ENCODE peak calls at places on chromosomes 6 and 20, in nine cellular contexts. P, F, A, C, L, R, U, I and T are unnamed samples.

GRCh38 chr6:31734703-31735500 is 1.4 kb downstream of the CLIC1 start:
- DNase-seq in A (peak; percentile 46), F (peak; percentile 78), I (no peak), L (peak; percentile 50), C (no peak), U (no peak), P (no peak), R (peak; percentile 48), T (peak; percentile 79)

GRCh38 chr6:41523957-41524633 is 22.1 kb upstream of the FOXP4 start:
- DNase-seq in C (no peak), I (no peak), R (no peak), A (no peak), U (no peak), F (no peak), P (no peak), L (no peak), T (no peak)

GRCh38 chr6:56863366-56863765 is 91.5 kb upstream of the BEND6 start:
- DNase-seq in R (peak; percentile 58), F (no peak), L (peak; percentile 72), U (no peak), P (no peak), I (no peak), C (no peak), A (peak; percentile 77), T (no peak)

GRCh38 chr6:155026366-155027045 is 31.4 kb downstream of the TIAM2 start:
- DNase-seq in P (no peak), L (peak; percentile 80), U (peak; percentile 50), R (peak; percentile 90), I (peak; percentile 44), A (peak; percentile 85), C (peak; percentile 42), F (peak; percentile 88), T (no peak)

GRCh38 chr6:148109732-148110131 is 232.9 kb upstream of the SASH1 start:
- DNase-seq in L (no peak), R (no peak), A (no peak), P (no peak), U (no peak), F (peak; percentile 65), C (no peak), I (no peak), T (no peak)

GRCh38 chr20:45036044-45036755 is 64.7 kb downstream of the KCNS1 start:
- DNase-seq in U (no peak), I (no peak), L (peak; percentile 56), R (peak; percentile 73), C (peak; percentile 45), P (no peak), F (no peak), A (peak; percentile 70), T (no peak)

GRCh38 chr20:8073024-8073832 is 53.7 kb upstream of the TMX4 start:
- DNase-seq in I (no peak), C (no peak), P (no peak), F (no peak), U (no peak), R (peak; percentile 68), L (peak; percentile 77), A (peak; percentile 98), T (no peak)

GRCh38 chr6:139977887-139978332 is 603.5 kb upstream of the CITED2 start:
- DNase-seq in P (no peak), F (peak; percentile 70), U (no peak), L (peak; percentile 63), A (peak; percentile 78), C (no peak), R (peak; percentile 57), I (peak; percentile 57), T (no peak)

GRCh38 chr20:728022-728944 is 40.0 kb downstream of the SLC52A3 start:
- DNase-seq in I (no peak), A (peak; percentile 14), P (peak; percentile 58), R (peak; percentile 2), F (no peak), L (peak; percentile 9), C (no peak), U (no peak), T (peak; percentile 81)
- TF ChIP-seq CTCF in I (peak; percentile 55), A (peak; percentile 64), P (peak; percentile 44), R (peak; percentile 67), F (peak; percentile 25), L (peak; percentile 75), C (peak; percentile 78), U (peak; percentile 70), T (peak; percentile 74)

GRCh38 chr6:65071480-65071879 is 635.5 kb downstream of the EYS start:
- DNase-seq in U (no peak), L (no peak), A (no peak), F (no peak), I (no peak), P (no peak), C (no peak), R (no peak), T (no peak)

GRCh38 chr6:65072500-65072899 is 634.5 kb downstream of the EYS start:
- DNase-seq in F (no peak), A (no peak), R (no peak), U (no peak), C (no peak), I (no peak), P (no peak), L (no peak), T (no peak)

GRCh38 chr6:65075705-65076104 is 631.3 kb downstream of the EYS start:
- DNase-seq in P (no peak), F (no peak), A (no peak), R (no peak), I (no peak), U (no peak), L (no peak), C (no peak), T (no peak)
- TF ChIP-seq CTCF in P (no peak), F (no peak), A (no peak), R (no peak), I (no peak), U (no peak), L (no peak), C (no peak), T (no peak)

GRCh38 chr6:34275128-34275804 is 26.5 kb upstream of the SMIM29 start:
- DNase-seq in L (no peak), C (no peak), P (no peak), F (no peak), A (no peak), I (no peak), U (no peak), R (no peak), T (no peak)
- TF ChIP-seq CTCF in L (no peak), C (no peak), P (no peak), F (no peak), A (no peak), I (no peak), U (no peak), R (no peak), T (no peak)

GRCh38 chr20:49936153-49937022 is at the start of gene RNF114:
- DNase-seq in P (peak; percentile 98), F (peak; percentile 95), A (peak; percentile 93), L (peak; percentile 76), R (peak; percentile 90), I (peak; percentile 75), U (no peak), C (no peak), T (peak; percentile 97)
- TF ChIP-seq CTCF in P (no peak), F (no peak), A (no peak), L (no peak), R (no peak), I (no peak), U (no peak), C (no peak), T (no peak)

DNA sequence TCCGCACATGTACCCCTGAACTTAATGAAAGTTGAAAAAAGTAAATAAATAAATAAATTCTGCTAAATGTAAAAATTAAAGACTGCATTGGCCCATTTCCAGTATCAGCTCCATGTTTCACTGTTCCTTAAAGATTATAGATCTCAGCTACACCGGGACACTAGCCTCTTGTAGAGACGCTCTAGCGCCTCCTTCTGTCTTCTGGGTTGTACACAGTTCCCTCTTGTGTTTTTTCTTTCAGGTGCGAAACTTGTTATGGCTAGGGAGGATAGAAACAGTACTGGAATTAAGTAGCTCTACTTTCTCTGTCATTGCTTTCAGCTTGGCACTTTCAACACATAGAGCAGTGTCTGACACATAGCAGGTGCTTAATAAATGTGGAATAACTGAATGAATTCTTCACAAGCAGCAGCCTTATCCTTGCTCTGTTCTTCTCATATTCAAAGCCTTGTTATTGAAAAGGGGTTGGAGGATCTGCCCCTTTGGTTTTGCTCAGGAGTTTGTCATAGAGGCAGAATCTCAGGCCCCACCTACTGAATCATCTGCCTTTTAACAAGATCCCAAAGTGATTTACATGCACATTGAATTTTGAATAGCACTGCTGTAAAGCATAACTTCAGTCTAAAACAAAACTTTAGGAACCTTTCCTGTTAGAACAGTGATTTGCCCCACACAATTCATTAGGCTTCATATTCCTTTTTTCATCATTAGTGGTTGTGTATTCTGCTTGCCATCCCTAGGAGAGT is 92.3 kb downstream of the FIG4 start:
- DNase-seq in A (peak; percentile 17), U (no peak), C (no peak), L (no peak), F (no peak), I (no peak), P (no peak), R (no peak), T (no peak)
- TF ChIP-seq CTCF in A (peak; percentile 21), U (peak; percentile 15), C (peak; percentile 23), L (peak; percentile 71), F (no peak), I (no peak), P (peak; percentile 34), R (peak; percentile 41), T (peak; percentile 27)

GRCh38 chr6:34526992-34527728 is 29.0 kb downstream of the SPDEF start:
- DNase-seq in A (peak; percentile 82), R (peak; percentile 89), I (peak; percentile 57), L (peak; percentile 89), U (peak; percentile 26), C (peak; percentile 64), P (peak; percentile 97), F (peak; percentile 96), T (peak; percentile 99)

GRCh38 chr6:34526241-34526972 is 29.7 kb downstream of the SPDEF start:
- DNase-seq in P (no peak), U (no peak), A (no peak), C (no peak), F (no peak), R (no peak), I (no peak), L (no peak), T (no peak)

GRCh38 chr6:34525431-34526175 is 30.5 kb downstream of the SPDEF start:
- DNase-seq in R (no peak), F (no peak), U (no peak), I (no peak), L (no peak), A (no peak), P (no peak), C (no peak), T (no peak)

GRCh38 chr6:34523441-34524206 is 32.5 kb downstream of the SPDEF start:
- DNase-seq in R (no peak), C (no peak), P (no peak), L (no peak), F (no peak), U (no peak), I (no peak), A (no peak), T (no peak)

GRCh38 chr6:34524989-34525388 is 31.1 kb downstream of the SPDEF start:
- DNase-seq in C (no peak), F (no peak), P (no peak), U (no peak), A (no peak), L (no peak), R (no peak), I (no peak), T (no peak)
- TF ChIP-seq CTCF in C (no peak), F (no peak), P (no peak), U (no peak), A (no peak), L (no peak), R (no peak), I (no peak), T (no peak)